ENCODE peak calls at places on chromosomes 7 and 10, in five cellular contexts. K is IMR-90; X is GM06990; J is GM18507; D is activated CD4-positive, alpha-beta memory T cell treated with anti-CD3 and anti-CD28 coated beads for 36 hours. C is an unnamed sample.
A peak's percentile ranks its signal among the peaks of the same experiment; 100 is the strongest.

GRCh38 chr7:112665709-112666108 is 124.5 kb downstream of the TMEM168 start:
- DNase-seq in K (peak; percentile 8), X (no peak), J (no peak), D (no peak), C (no peak)

GRCh38 chr7:78675511-78675910 is 778.0 kb downstream of the MAGI2 start:
- DNase-seq in K (peak; percentile 16), X (no peak), J (no peak), D (no peak), C (peak; percentile 34)

GRCh38 chr10:71769279-71769823 is 4.0 kb downstream of the VSIR start:
- DNase-seq in K (peak; percentile 31), X (peak; percentile 48), J (no peak), D (peak; percentile 60), C (no peak)

GRCh38 chr10:48526846-48527505 is 77.9 kb downstream of the ARHGAP22 start:
- DNase-seq in K (peak; percentile 20), X (no peak), J (no peak), D (no peak), C (no peak)

GRCh38 chr7:153472516-153472915 is 579.7 kb upstream of the DPP6 start:
- DNase-seq in K (no peak), X (no peak), J (no peak), D (no peak), C (no peak)

GRCh38 chr7:1505731-1506550 is 1.8 kb upstream of the INTS1 start:
- DNase-seq in K (no peak), X (peak; percentile 52), J (no peak), D (peak; percentile 20), C (peak; percentile 98)

GRCh38 chr10:92729886-92730285 is 40.1 kb downstream of the HHEX start:
- DNase-seq in K (no peak), X (peak; percentile 60), J (peak; percentile 30), D (no peak), C (no peak)

GRCh38 chr10:8065651-8066050 is 11.2 kb downstream of the GATA3 start:
- DNase-seq in K (no peak), X (no peak), J (no peak), D (no peak), C (no peak)

GRCh38 chr7:118626739-118627138 is 402.2 kb downstream of the ANKRD7 start:
- DNase-seq in K (no peak), X (no peak), J (no peak), D (no peak), C (no peak)

GRCh38 chr7:30226593-30227268 is 57.7 kb upstream of the ZNRF2 start:
- DNase-seq in K (no peak), X (no peak), J (no peak), D (no peak), C (peak; percentile 16)

GRCh38 chr10:125363776-125364175 is 203.4 kb upstream of the CTBP2 start:
- DNase-seq in K (no peak), X (no peak), J (no peak), D (no peak), C (no peak)

GRCh38 chr7:123468303-123468702 is 66.1 kb downstream of the IQUB start:
- DNase-seq in K (no peak), X (no peak), J (no peak), D (no peak), C (no peak)

GRCh38 chr10:2964632-2965296 is 102.6 kb upstream of the PFKP start:
- DNase-seq in K (no peak), X (no peak), J (no peak), D (no peak), C (no peak)

GRCh38 chr7:41384418-41384817 is 318.5 kb downstream of the INHBA start:
- DNase-seq in K (no peak), X (no peak), J (no peak), D (no peak), C (no peak)

GRCh38 chr7:122316467-122317394 is 12.2 kb upstream of the FEZF1 start:
- DNase-seq in K (no peak), X (no peak), J (no peak), D (no peak), C (no peak)

GRCh38 chr10:6543431-6544005 is 36.6 kb downstream of the PRKCQ start:
- DNase-seq in K (no peak), X (no peak), J (no peak), D (peak; percentile 78), C (no peak)

GRCh38 chr10:76975131-76975530 is 662.5 kb downstream of the KCNMA1 start:
- DNase-seq in K (no peak), X (no peak), J (no peak), D (no peak), C (no peak)

GRCh38 chr10:90007226-90007625 is 305.8 kb downstream of the KIF20B start:
- DNase-seq in K (no peak), X (no peak), J (no peak), D (no peak), C (no peak)

GRCh38 chr7:23913016-23913415 is 203.0 kb downstream of the STK31 start:
- DNase-seq in K (no peak), X (no peak), J (no peak), D (no peak), C (no peak)

GRCh38 chr10:11017575-11018425 is at the start of gene CELF2:
- DNase-seq in K (no peak), X (peak; percentile 55), J (peak; percentile 23), D (peak; percentile 54), C (no peak)

GRCh38 chr7:34991938-34992840 is 45.1 kb downstream of the DPY19L1 start:
- DNase-seq in K (peak; percentile 70), X (peak; percentile 37), J (no peak), D (peak; percentile 81), C (no peak)

GRCh38 chr7:70694357-70694908 is 437.5 kb upstream of the GALNT17 start:
- DNase-seq in K (peak; percentile 28), X (peak; percentile 64), J (no peak), D (peak; percentile 20), C (peak; percentile 3)

GRCh38 chr10:1540144-1540543 is 197.2 kb downstream of the ADARB2 start:
- DNase-seq in K (no peak), X (no peak), J (no peak), D (no peak), C (no peak)

GRCh38 chr7:235576-236395 is 43.4 kb downstream of the FAM20C start:
- DNase-seq in K (no peak), X (no peak), J (no peak), D (no peak), C (no peak)

GRCh38 chr10:104498345-104498955 is 142.6 kb upstream of the SORCS3 start:
- DNase-seq in K (no peak), X (no peak), J (no peak), D (no peak), C (no peak)

GRCh38 chr10:75994332-75995040 is 563.1 kb downstream of the LRMDA start:
- DNase-seq in K (no peak), X (no peak), J (no peak), D (no peak), C (peak; percentile 6)

GRCh38 chr7:150847536-150847935 is 4.8 kb upstream of the AOC1 start:
- DNase-seq in K (no peak), X (no peak), J (no peak), D (no peak), C (no peak)

GRCh38 chr7:41298343-41298875 is 404.5 kb downstream of the INHBA start:
- DNase-seq in K (no peak), X (no peak), J (no peak), D (no peak), C (no peak)

GRCh38 chr10:125082881-125083575 is 77.3 kb downstream of the CTBP2 start:
- DNase-seq in K (no peak), X (no peak), J (no peak), D (no peak), C (no peak)

GRCh38 chr7:17965600-17965999 is 25.3 kb upstream of the SNX13 start:
- DNase-seq in K (peak; percentile 71), X (no peak), J (no peak), D (no peak), C (no peak)

GRCh38 chr10:73506074-73506473 is 10.2 kb upstream of the PPP3CB start:
- DNase-seq in K (no peak), X (no peak), J (no peak), D (no peak), C (no peak)

GRCh38 chr10:21061184-21061583 is 164.1 kb upstream of the NEBL start:
- DNase-seq in K (no peak), X (no peak), J (no peak), D (no peak), C (no peak)

GRCh38 chr10:29357962-29358635 is 69.2 kb downstream of the LYZL1 start:
- DNase-seq in K (no peak), X (no peak), J (no peak), D (no peak), C (peak; percentile 28)

GRCh38 chr7:139757968-139758367 is 19.8 kb downstream of the HIPK2 start:
- DNase-seq in K (no peak), X (no peak), J (no peak), D (no peak), C (no peak)

GRCh38 chr10:97179731-97180366 is 5.9 kb downstream of the SLIT1 start:
- DNase-seq in K (no peak), X (no peak), J (no peak), D (peak; percentile 16), C (no peak)

GRCh38 chr7:33243319-33243881 is 114.0 kb downstream of the BBS9 start:
- DNase-seq in K (peak; percentile 70), X (no peak), J (no peak), D (no peak), C (no peak)

GRCh38 chr10:130022071-130022470 is 58.0 kb upstream of the EBF3 start:
- DNase-seq in K (no peak), X (no peak), J (no peak), D (no peak), C (no peak)

GRCh38 chr10:33653584-33654367 is 319.3 kb upstream of the NRP1 start:
- DNase-seq in K (peak; percentile 71), X (no peak), J (no peak), D (no peak), C (no peak)

C was measured in trophoblast cell.